ENCODE peak calls at places on chromosome 7, in five cellular contexts. X, H, Z, D and R are unnamed samples.
A peak's percentile ranks its signal among the peaks of the same experiment; 100 is the strongest.

GRCh38 chr7:140696024-140696678 is 357 bp upstream of the NDUFB2 start:
- DNase-seq in X (peak; percentile 97), H (peak; percentile 89), Z (peak; percentile 97), D (peak; percentile 98), R (no peak)

GRCh38 chr7:132575987-132576722 is at the start of gene PLXNA4:
- DNase-seq in X (no peak), H (no peak), Z (no peak), D (no peak), R (no peak)

GRCh38 chr7:1844956-1845390 is 174.9 kb downstream of the ELFN1 start:
- DNase-seq in X (peak; percentile 7), H (no peak), Z (no peak), D (peak; percentile 39), R (no peak)

GRCh38 chr7:93015193-93016084 is 102.3 kb downstream of the SAMD9 start:
- DNase-seq in X (no peak), H (peak; percentile 80), Z (no peak), D (no peak), R (no peak)

GRCh38 chr7:5053175-5053574 is 7.5 kb downstream of the RBAK start:
- DNase-seq in X (no peak), H (no peak), Z (no peak), D (no peak), R (no peak)

GRCh38 chr7:115227473-115228235 is 305.8 kb downstream of the MDFIC start:
- DNase-seq in X (no peak), H (no peak), Z (no peak), D (no peak), R (no peak)

GRCh38 chr7:106737202-106737562 is 76.2 kb upstream of the CCDC71L start:
- DNase-seq in X (no peak), H (peak; percentile 63), Z (no peak), D (no peak), R (no peak)

GRCh38 chr7:278081-278480 is 11.9 kb upstream of the FOXL3 start:
- DNase-seq in X (peak; percentile 1), H (no peak), Z (no peak), D (no peak), R (no peak)

GRCh38 chr7:149220534-149220933 is 18.9 kb upstream of the ZNF212 start:
- DNase-seq in X (no peak), H (peak; percentile 75), Z (no peak), D (no peak), R (no peak)

GRCh38 chr7:84191261-84191660 is 3.3 kb downstream of the SEMA3A start:
- DNase-seq in X (no peak), H (peak; percentile 43), Z (no peak), D (no peak), R (no peak)

GRCh38 chr7:23356726-23357125 is 57.6 kb downstream of the MALSU1 start:
- DNase-seq in X (no peak), H (no peak), Z (no peak), D (no peak), R (no peak)

GRCh38 chr7:37660614-37661013 is 23.0 kb upstream of the GPR141 start:
- DNase-seq in X (no peak), H (no peak), Z (no peak), D (no peak), R (no peak)

GRCh38 chr7:34750636-34751035 is 92.6 kb downstream of the NPSR1 start:
- DNase-seq in X (no peak), H (no peak), Z (no peak), D (no peak), R (no peak)

GRCh38 chr7:34750209-34750608 is 92.2 kb downstream of the NPSR1 start:
- DNase-seq in X (no peak), H (no peak), Z (no peak), D (no peak), R (no peak)

GRCh38 chr7:34747842-34748241 is 89.8 kb downstream of the NPSR1 start:
- DNase-seq in X (no peak), H (no peak), Z (no peak), D (no peak), R (no peak)

GRCh38 chr7:34747176-34747781 is 89.3 kb downstream of the NPSR1 start:
- DNase-seq in X (no peak), H (no peak), Z (no peak), D (no peak), R (no peak)

GRCh38 chr7:34748244-34749039 is 90.4 kb downstream of the NPSR1 start:
- DNase-seq in X (peak; percentile 81), H (peak; percentile 12), Z (peak; percentile 67), D (peak; percentile 88), R (no peak)
- TF ChIP-seq CTCF in X (no peak), H (no peak), Z (no peak), D (no peak), R (no peak)

DNA sequence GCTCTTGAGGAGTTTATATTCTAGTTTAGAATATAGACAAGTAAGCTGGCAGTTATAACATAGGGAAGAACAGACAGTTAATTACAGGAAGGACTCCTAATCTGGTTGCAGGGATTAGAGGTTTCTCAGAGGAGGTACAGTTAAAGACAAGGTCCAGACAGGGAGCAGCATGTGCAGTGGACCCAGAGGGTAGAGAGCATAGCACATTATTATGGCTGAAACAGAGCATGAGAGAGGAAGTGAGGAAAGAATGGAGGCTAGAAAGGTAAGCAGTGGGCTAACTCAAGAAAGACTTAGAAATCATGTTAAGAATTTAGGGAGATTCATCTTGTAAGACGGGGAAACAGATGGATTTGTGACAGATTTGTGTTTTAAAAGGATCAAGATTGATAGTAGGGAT is 9.7 kb downstream of the MIOS start:
- DNase-seq in X (no peak), H (no peak), Z (no peak), D (no peak), R (no peak)
- TF ChIP-seq CTCF in X (no peak), H (no peak), Z (no peak), D (no peak), R (no peak)

GRCh38 chr7:81445462-81445861 is 324.4 kb downstream of the HGF start:
- DNase-seq in X (no peak), H (no peak), Z (no peak), D (no peak), R (no peak)
- TF ChIP-seq CTCF in X (no peak), H (no peak), Z (no peak), D (no peak), R (no peak)

GRCh38 chr7:26843696-26844095 is 20.7 kb downstream of the SKAP2 start:
- DNase-seq in X (no peak), H (peak; percentile 41), Z (no peak), D (no peak), R (no peak)
- TF ChIP-seq CTCF in X (no peak), H (peak; percentile 25), Z (no peak), D (no peak), R (no peak)

GRCh38 chr7:17971392-17971791 is 31.1 kb upstream of the SNX13 start:
- DNase-seq in X (no peak), H (peak; percentile 33), Z (no peak), D (no peak), R (no peak)
- TF ChIP-seq CTCF in X (peak; percentile 48), H (peak; percentile 46), Z (peak; percentile 12), D (no peak), R (no peak)

DNA sequence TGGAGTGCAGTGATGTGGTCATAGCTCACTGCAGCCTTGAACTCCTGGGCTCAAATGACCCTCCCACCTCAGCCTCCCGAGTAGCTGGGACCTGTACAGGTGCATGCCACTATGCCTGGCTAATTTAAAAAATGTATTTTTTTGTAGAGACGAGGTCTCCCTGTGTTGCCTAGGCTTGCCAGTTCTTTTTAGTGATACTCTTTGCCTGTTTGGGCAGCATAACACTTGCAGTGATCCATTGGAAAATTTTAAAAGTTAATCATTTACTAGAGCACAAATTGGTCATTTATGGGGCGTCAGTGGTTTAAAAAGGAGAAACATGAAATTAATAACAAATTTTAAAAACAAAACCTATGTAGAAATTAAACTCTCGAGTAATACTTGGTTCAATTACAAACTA is 78.3 kb downstream of the DYNC2I1 start:
- DNase-seq in X (no peak), H (no peak), Z (no peak), D (no peak), R (no peak)
- TF ChIP-seq CTCF in X (no peak), H (no peak), Z (no peak), D (no peak), R (no peak)

GRCh38 chr7:12244129-12244528 is 33.0 kb downstream of the TMEM106B start:
- DNase-seq in X (no peak), H (peak; percentile 8), Z (no peak), D (peak; percentile 42), R (no peak)

GRCh38 chr7:12250232-12250631 is 39.1 kb downstream of the TMEM106B start:
- DNase-seq in X (no peak), H (no peak), Z (no peak), D (no peak), R (no peak)

GRCh38 chr7:12244694-12245093 is 33.6 kb downstream of the TMEM106B start:
- DNase-seq in X (no peak), H (no peak), Z (no peak), D (no peak), R (no peak)

DNA sequence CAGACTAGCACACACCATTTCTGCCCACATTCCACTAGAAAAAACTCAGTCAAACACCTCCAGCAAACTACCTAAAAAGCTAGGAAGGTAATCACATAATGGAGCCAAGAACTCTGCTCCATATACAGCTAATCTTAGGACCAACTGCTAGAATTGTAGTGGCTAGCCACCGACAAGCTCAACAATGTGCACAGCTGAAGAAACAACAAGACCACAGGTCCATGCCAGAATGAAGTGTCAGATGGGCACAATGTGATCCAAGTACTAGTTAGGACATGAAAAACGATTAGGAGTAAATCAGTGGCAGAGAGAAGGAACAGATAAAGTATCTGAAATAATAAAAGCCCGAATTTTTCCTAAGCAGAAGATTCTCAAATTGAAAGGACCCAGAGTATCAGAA is 38.6 kb downstream of the TMEM106B start:
- DNase-seq in X (no peak), H (no peak), Z (no peak), D (no peak), R (no peak)
- TF ChIP-seq CTCF in X (no peak), H (no peak), Z (no peak), D (no peak), R (no peak)

GRCh38 chr7:151311294-151311864 is 30.2 kb upstream of the NUB1 start:
- DNase-seq in X (no peak), H (no peak), Z (no peak), D (no peak), R (no peak)
- TF ChIP-seq CTCF in X (no peak), H (peak; percentile 22), Z (no peak), D (no peak), R (no peak)

GRCh38 chr7:156778201-156778600 is 114.8 kb downstream of the LMBR1 start:
- DNase-seq in X (no peak), H (no peak), Z (no peak), D (no peak), R (no peak)
- TF ChIP-seq CTCF in X (no peak), H (peak; percentile 20), Z (no peak), D (no peak), R (no peak)